ENCODE peak calls at places on chromosome 15, in six cellular contexts. G is tibial artery, H is pancreas, R is colonic mucosa, B is HFF-Myc, V is fibroblast of villous mesenchyme. K is an unnamed sample.
A peak's percentile ranks its signal among the peaks of the same experiment; 100 is the strongest.

GRCh38 chr15:75234191-75234810 is 23.8 kb upstream of the GOLGA6C start:
- DNase-seq in V (no peak), H (peak; percentile 6), R (no peak), G (peak; percentile 45), B (no peak), K (no peak)

GRCh38 chr15:85503151-85503797 is 122.9 kb downstream of the AKAP13 start:
- DNase-seq in B (no peak), G (no peak), H (no peak), R (no peak), V (no peak), K (no peak)

GRCh38 chr15:87639305-87640011 is 617.1 kb downstream of the NTRK3 start:
- DNase-seq in H (no peak), R (no peak), B (no peak), V (no peak), G (no peak), K (no peak)

GRCh38 chr15:55284461-55284860 is 5.2 kb downstream of the RAB27A start:
- DNase-seq in B (no peak), H (no peak), R (no peak), G (no peak), V (no peak), K (no peak)

GRCh38 chr15:56353740-56354139 is 11.5 kb upstream of the TEX9 start:
- DNase-seq in B (no peak), H (no peak), G (no peak), V (no peak), R (no peak), K (no peak)

GRCh38 chr15:34436956-34437442 is 609 bp downstream of the GOLGA8A start:
- DNase-seq in R (no peak), V (peak; percentile 37), G (no peak), H (no peak), B (no peak), K (no peak)

GRCh38 chr15:69469467-69470191 is 17.0 kb downstream of the RPLP1 start:
- DNase-seq in R (no peak), V (peak; percentile 31), B (no peak), G (peak; percentile 57), H (no peak), K (peak; percentile 78)

GRCh38 chr15:92652576-92652966 is 3.0 kb downstream of the FAM174B start:
- DNase-seq in V (no peak), R (peak; percentile 15), G (no peak), H (peak; percentile 57), B (no peak), K (no peak)

GRCh38 chr15:64740361-64741170 is 34.8 kb downstream of the RBPMS2 start:
- DNase-seq in R (peak; percentile 48), B (peak; percentile 31), G (peak; percentile 84), H (no peak), V (peak; percentile 81), K (no peak)

GRCh38 chr15:67091966-67092677 is 26.7 kb downstream of the SMAD3 start:
- DNase-seq in R (no peak), H (no peak), G (no peak), V (no peak), B (no peak), K (no peak)

GRCh38 chr15:74317820-74318375 is 49.5 kb downstream of the CYP11A1 start:
- DNase-seq in R (peak; percentile 49), G (peak; percentile 96), V (peak; percentile 90), H (no peak), B (peak; percentile 25), K (peak; percentile 59)

GRCh38 chr15:78881681-78882080 is 9.0 kb downstream of the MORF4L1 start:
- DNase-seq in H (no peak), R (no peak), V (no peak), B (no peak), G (no peak), K (no peak)

GRCh38 chr15:39447431-39447830 is 133.4 kb upstream of the THBS1 start:
- DNase-seq in R (no peak), V (no peak), G (no peak), H (no peak), B (no peak), K (no peak)

GRCh38 chr15:79094611-79095021 is 4.0 kb upstream of the RASGRF1 start:
- DNase-seq in B (no peak), V (no peak), G (peak; percentile 37), H (no peak), R (no peak), K (no peak)

GRCh38 chr15:40044717-40045571 is 6.0 kb upstream of the SRP14 start:
- DNase-seq in B (no peak), H (peak; percentile 82), R (peak; percentile 94), V (peak; percentile 83), G (peak; percentile 91), K (peak; percentile 97)

GRCh38 chr15:77921664-77922063 is 155.8 kb downstream of the TBC1D2B start:
- DNase-seq in V (no peak), R (no peak), G (no peak), H (no peak), B (no peak), K (peak; percentile 52)

GRCh38 chr15:77064539-77065308 is 6.2 kb downstream of the TSPAN3 start:
- DNase-seq in R (no peak), V (peak; percentile 25), H (no peak), B (no peak), G (no peak), K (no peak)

GRCh38 chr15:66830358-66830757 is 128.3 kb downstream of the SMAD6 start:
- DNase-seq in H (no peak), G (peak; percentile 27), V (peak; percentile 29), B (no peak), R (no peak), K (no peak)

GRCh38 chr15:84899750-84900149 is 15.3 kb downstream of the SLC28A1 start:
- DNase-seq in V (no peak), G (no peak), H (no peak), R (no peak), B (no peak), K (no peak)

GRCh38 chr15:38895326-38896282 is 331.0 kb upstream of the RASGRP1 start:
- DNase-seq in G (no peak), R (no peak), B (peak; percentile 32), H (no peak), V (peak; percentile 80), K (no peak)

GRCh38 chr15:40054056-40054745 is 15.2 kb upstream of the SRP14 start:
- DNase-seq in G (peak; percentile 60), V (no peak), H (peak; percentile 27), R (no peak), B (no peak), K (no peak)

GRCh38 chr15:98583758-98584157 is 64.6 kb upstream of the IGF1R start:
- DNase-seq in G (no peak), B (no peak), H (no peak), R (no peak), V (no peak), K (no peak)

GRCh38 chr15:40567111-40567510 is 2.0 kb upstream of the RPUSD2 start:
- DNase-seq in R (no peak), B (no peak), V (peak; percentile 22), H (no peak), G (no peak), K (no peak)

GRCh38 chr15:33190539-33190938 is 4.0 kb downstream of the FMN1 start:
- DNase-seq in R (no peak), G (no peak), V (no peak), H (no peak), B (no peak), K (no peak)

GRCh38 chr15:73127302-73127936 is 75.2 kb downstream of the NEO1 start:
- DNase-seq in R (peak; percentile 39), G (no peak), B (peak; percentile 2), H (no peak), V (peak; percentile 21), K (no peak)

GRCh38 chr15:35142578-35142977 is 57.5 kb upstream of the NANOGP8 start:
- DNase-seq in R (no peak), H (no peak), V (no peak), G (no peak), B (no peak), K (no peak)

GRCh38 chr15:70343961-70344360 is 246.2 kb upstream of the TLE3 start:
- DNase-seq in G (no peak), R (peak; percentile 6), H (no peak), V (no peak), B (no peak), K (peak; percentile 40)

GRCh38 chr15:80578206-80578595 is 116.9 kb upstream of the ABHD17C start:
- DNase-seq in G (no peak), B (no peak), R (no peak), V (no peak), H (no peak), K (peak; percentile 31)

GRCh38 chr15:89428246-89428645 is 68.1 kb downstream of the RHCG start:
- DNase-seq in G (no peak), R (no peak), B (no peak), H (no peak), V (no peak), K (no peak)
- TF ChIP-seq CTCF in G (no peak), R (no peak), B (no peak), H (no peak), V (no peak), K (no peak)

GRCh38 chr15:62069551-62069950 is 2.8 kb downstream of the C2CD4A start:
- DNase-seq in B (no peak), G (no peak), H (no peak), V (no peak), R (no peak), K (no peak)

GRCh38 chr15:62067448-62068044 is 769 bp downstream of the C2CD4A start:
- DNase-seq in B (no peak), H (peak; percentile 59), G (no peak), R (peak; percentile 49), V (peak; percentile 21), K (no peak)

GRCh38 chr15:62068787-62069170 is 2.0 kb downstream of the C2CD4A start:
- DNase-seq in H (no peak), G (no peak), B (no peak), V (peak; percentile 21), R (no peak), K (no peak)

GRCh38 chr15:62066663-62067447 is at the start of gene C2CD4A:
- DNase-seq in G (peak; percentile 74), H (peak; percentile 95), R (peak; percentile 91), V (peak; percentile 55), B (no peak), K (peak; percentile 94)

GRCh38 chr15:62068071-62068786 is 1.5 kb downstream of the C2CD4A start:
- DNase-seq in B (no peak), V (peak; percentile 33), H (peak; percentile 61), G (peak; percentile 73), R (peak; percentile 60), K (no peak)
- TF ChIP-seq CTCF in B (peak; percentile 2), V (peak; percentile 27), H (no peak), G (no peak), R (no peak), K (no peak)

DNA sequence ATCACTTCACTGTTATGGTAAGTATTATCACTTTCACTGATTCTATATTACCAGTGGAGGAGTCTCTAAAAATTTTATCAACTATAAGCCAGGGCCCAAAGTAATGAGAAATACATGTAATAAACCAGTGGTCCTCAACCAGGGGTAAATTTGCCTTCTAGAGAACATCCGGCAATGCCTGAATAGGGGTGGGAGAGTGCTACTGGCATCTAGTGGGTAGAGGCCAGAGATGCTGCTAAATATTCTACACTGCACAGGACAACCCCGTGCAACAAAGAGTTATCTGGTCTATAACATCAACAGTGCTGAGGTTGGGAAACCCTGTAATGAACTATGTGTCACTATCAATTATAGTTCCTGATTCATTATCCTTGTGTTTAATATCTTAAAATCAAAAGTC is 2.2 kb downstream of the LYSMD2 start:
- DNase-seq in B (no peak), V (no peak), H (no peak), G (no peak), R (no peak), K (no peak)
- TF ChIP-seq CTCF in B (peak; percentile 7), V (peak; percentile 13), H (no peak), G (no peak), R (no peak), K (no peak)

GRCh38 chr15:41936649-41937567 is 35.4 kb downstream of the EHD4 start:
- DNase-seq in V (no peak), R (no peak), B (no peak), H (no peak), G (no peak), K (no peak)
- TF ChIP-seq CTCF in V (no peak), R (no peak), B (no peak), H (no peak), G (no peak), K (no peak)